ENCODE peak calls at places on chromosome 6, in five cellular contexts. D is aorta, F is thoracic aorta, B is esophagus squamous epithelium, A is NT2/D1. C is an unnamed sample.

GRCh38 chr6:40672118-40672517 is 85.0 kb upstream of the LRFN2 start:
- DNase-seq in D (no peak), F (no peak), B (no peak), A (no peak), C (no peak)

GRCh38 chr6:44304282-44305199 is 8.6 kb downstream of the AARS2 start:
- DNase-seq in D (peak; percentile 75), F (no peak), B (no peak), A (no peak), C (no peak)

GRCh38 chr6:108559884-108560462 is 744 bp upstream of the FOXO3 start:
- DNase-seq in D (peak; percentile 91), F (peak; percentile 43), B (no peak), A (no peak), C (peak; percentile 81)

GRCh38 chr6:74851598-74851997 is 354.3 kb downstream of the COL12A1 start:
- DNase-seq in D (no peak), F (no peak), B (no peak), A (no peak), C (no peak)

GRCh38 chr6:131831886-131832285 is 24.1 kb downstream of the ENPP1 start:
- DNase-seq in D (no peak), F (no peak), B (no peak), A (no peak), C (no peak)

GRCh38 chr6:168354338-168354737 is 34.8 kb upstream of the DACT2 start:
- DNase-seq in D (no peak), F (no peak), B (no peak), A (no peak), C (no peak)

GRCh38 chr6:127976111-127976510 is 75.3 kb upstream of the THEMIS start:
- DNase-seq in D (no peak), F (no peak), B (no peak), A (no peak), C (no peak)

GRCh38 chr6:23213193-23213592 is 643.8 kb downstream of the HDGFL1 start:
- DNase-seq in D (no peak), F (no peak), B (no peak), A (no peak), C (no peak)

GRCh38 chr6:10355115-10355702 is 59.7 kb downstream of the TFAP2A start:
- DNase-seq in D (no peak), F (no peak), B (no peak), A (no peak), C (no peak)

GRCh38 chr6:46626228-46626909 is 26.2 kb downstream of the CYP39A1 start:
- DNase-seq in D (no peak), F (no peak), B (no peak), A (no peak), C (no peak)

GRCh38 chr6:49528571-49528970 is 21.9 kb upstream of the C6orf141 start:
- DNase-seq in D (no peak), F (no peak), B (no peak), A (no peak), C (no peak)

GRCh38 chr6:149454405-149454848 is 30.4 kb downstream of the ZC3H12D start:
- DNase-seq in D (peak; percentile 98), F (peak; percentile 83), B (no peak), A (no peak), C (peak; percentile 97)

GRCh38 chr6:106751501-106752252 is 122.3 kb downstream of the QRSL1 start:
- DNase-seq in D (no peak), F (no peak), B (no peak), A (no peak), C (no peak)

GRCh38 chr6:24283043-24283985 is 74.5 kb downstream of the DCDC2 start:
- DNase-seq in D (no peak), F (no peak), B (no peak), A (peak; percentile 70), C (peak; percentile 59)

GRCh38 chr6:169253341-169253740 is 305 bp downstream of the THBS2 start:
- DNase-seq in D (peak; percentile 81), F (no peak), B (no peak), A (no peak), C (no peak)

GRCh38 chr6:107345398-107345797 is 114.0 kb downstream of the PDSS2 start:
- DNase-seq in D (no peak), F (no peak), B (no peak), A (no peak), C (no peak)

GRCh38 chr6:3230275-3231212 is 3.1 kb upstream of the TUBB2B start:
- DNase-seq in D (no peak), F (no peak), B (no peak), A (no peak), C (no peak)

GRCh38 chr6:144649085-144649484 is 363.9 kb downstream of the UTRN start:
- DNase-seq in D (no peak), F (no peak), B (no peak), A (no peak), C (no peak)

GRCh38 chr6:144647971-144648651 is 363.0 kb downstream of the UTRN start:
- DNase-seq in D (no peak), F (no peak), B (no peak), A (no peak), C (no peak)

GRCh38 chr6:144647406-144647964 is 362.4 kb downstream of the UTRN start:
- DNase-seq in D (no peak), F (no peak), B (no peak), A (no peak), C (no peak)

GRCh38 chr6:144644776-144645175 is 359.6 kb downstream of the UTRN start:
- DNase-seq in D (no peak), F (no peak), B (no peak), A (peak; percentile 32), C (no peak)

DNA sequence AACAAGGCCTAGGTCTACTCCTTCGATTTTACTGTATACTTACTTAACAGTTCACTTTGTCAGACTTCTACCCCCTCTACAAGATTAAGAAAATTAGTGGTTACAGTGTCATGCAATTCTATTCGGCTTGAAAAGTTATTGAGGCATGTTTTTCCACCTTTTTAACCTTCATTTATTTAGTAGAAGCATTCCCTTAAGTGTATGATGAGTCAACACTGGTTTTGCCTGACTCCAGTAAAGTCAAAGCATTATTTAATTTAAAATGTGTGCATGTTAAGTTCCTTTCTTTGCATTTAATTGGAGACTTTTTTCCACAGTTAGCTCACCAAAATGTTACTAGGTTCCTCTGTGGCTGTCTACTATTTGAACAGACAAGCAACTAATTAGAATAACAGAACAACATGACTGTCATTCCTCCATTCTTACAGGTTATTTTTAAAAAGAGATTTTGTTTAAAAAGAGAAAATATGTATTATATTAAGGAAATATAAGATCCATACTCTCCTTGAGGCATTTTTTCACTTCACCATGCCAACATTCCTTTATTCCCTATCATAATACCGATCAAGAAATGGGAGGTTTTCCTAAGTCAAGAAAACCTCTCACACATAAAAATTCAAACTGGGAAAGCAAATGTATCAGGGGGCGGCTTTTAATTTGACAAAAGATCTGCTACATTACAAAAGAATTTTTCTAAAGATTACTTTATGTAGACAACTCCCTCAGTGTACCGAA is 361.1 kb downstream of the UTRN start:
- DNase-seq in D (no peak), F (no peak), B (no peak), A (no peak), C (no peak)
- H3K4me1 ChIP-seq in D (peaks cover 2% of the 10 kb centered on the region), F (no peaks in the 10 kb centered on the region), B (no peaks in the 10 kb centered on the region), A (no peaks in the 10 kb centered on the region), C (peaks cover 7% of the 10 kb centered on the region)

GRCh38 chr6:15358579-15359327 is 112.9 kb downstream of the JARID2 start:
- DNase-seq in D (no peak), F (no peak), B (no peak), A (no peak), C (no peak)

GRCh38 chr6:15360300-15360699 is 114.4 kb downstream of the JARID2 start:
- DNase-seq in D (no peak), F (no peak), B (no peak), A (no peak), C (no peak)

GRCh38 chr6:15357832-15358231 is 112.0 kb downstream of the JARID2 start:
- DNase-seq in D (no peak), F (no peak), B (no peak), A (no peak), C (no peak)

GRCh38 chr6:15362274-15363160 is 116.6 kb downstream of the JARID2 start:
- DNase-seq in D (no peak), F (no peak), B (no peak), A (no peak), C (no peak)

DNA sequence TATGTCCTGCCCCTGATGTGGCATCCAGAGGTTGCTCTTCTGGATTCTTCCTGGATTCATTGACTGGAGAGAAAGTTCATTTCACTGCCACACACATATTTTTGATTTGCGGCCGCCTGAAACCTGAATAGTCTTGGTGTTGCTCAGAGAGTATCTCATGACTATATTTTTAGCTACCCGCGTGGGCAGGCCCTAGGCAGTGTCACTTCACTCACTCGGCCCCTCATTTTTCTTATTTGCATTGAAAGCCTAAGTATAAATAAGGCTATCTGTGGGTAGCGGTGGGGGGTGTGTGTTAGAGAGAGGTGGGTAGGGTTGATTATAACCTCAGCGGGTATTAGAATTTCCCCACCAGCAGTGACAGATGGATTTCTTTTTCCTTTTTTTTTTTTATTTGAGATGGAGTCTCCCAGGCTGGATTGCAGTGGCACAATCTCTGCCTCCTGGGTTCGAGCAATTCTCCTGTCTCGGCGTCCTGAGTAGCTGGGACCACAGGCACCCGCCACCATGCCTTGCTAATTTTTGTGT is 113.5 kb downstream of the JARID2 start:
- DNase-seq in D (no peak), F (no peak), B (no peak), A (no peak), C (no peak)
- H3K4me1 ChIP-seq in D (no peaks in the 10 kb centered on the region), F (peaks cover 4% of the 10 kb centered on the region), B (peaks cover 34% of the 10 kb centered on the region), A (peaks cover 2% of the 10 kb centered on the region), C (peaks cover 14% of the 10 kb centered on the region)

DNA sequence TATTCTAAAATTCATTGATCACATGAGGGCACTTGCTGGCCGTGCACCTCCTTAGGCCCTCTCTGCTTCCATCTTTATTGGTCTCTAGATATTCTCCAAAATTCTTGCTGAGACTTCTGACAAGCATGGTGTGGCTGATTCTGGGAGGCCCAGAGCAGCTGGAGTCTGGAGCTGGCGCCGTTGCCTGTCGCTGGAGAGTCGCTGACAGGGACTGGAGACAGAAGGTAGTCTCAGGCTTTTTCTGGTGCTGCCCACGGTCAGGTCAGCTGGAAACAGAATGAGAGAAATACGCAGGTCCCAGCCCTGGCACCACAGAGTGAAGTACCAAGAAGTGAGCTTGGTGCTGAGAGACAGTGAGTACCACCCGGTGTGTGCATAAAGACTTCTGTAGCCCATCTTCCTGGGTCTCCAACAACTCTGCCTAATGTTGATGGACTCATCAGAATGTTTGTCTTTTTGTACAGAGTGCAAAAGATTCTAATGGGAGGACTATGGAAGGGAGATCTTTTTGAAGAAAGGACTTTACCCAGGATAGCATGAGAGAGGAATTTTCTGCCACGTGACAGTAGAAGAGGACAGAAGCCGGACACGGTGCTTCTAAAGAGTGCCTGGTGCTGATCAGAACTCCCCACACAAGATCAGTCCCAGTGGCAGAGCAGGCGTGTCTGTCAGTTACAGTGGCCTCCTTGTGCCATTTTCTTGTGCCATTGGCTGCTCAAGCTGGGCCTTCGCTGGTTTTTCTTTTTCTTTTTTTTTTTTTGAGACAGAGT is 1.8 kb upstream of the ALDH8A1 start:
- DNase-seq in D (no peak), F (no peak), B (no peak), A (no peak), C (no peak)
- H3K4me1 ChIP-seq in D (no peaks in the 10 kb centered on the region), F (no peaks in the 10 kb centered on the region), B (no peaks in the 10 kb centered on the region), A (no peaks in the 10 kb centered on the region), C (no peaks in the 10 kb centered on the region)

GRCh38 chr6:137867685-137868509 is 838 bp downstream of the TNFAIP3 start:
- DNase-seq in D (no peak), F (no peak), B (no peak), A (no peak), C (peak; percentile 63)
- H3K4me1 ChIP-seq in D (no peaks in the 10 kb centered on the region), F (peaks cover 51% of the 10 kb centered on the region), B (peaks cover 67% of the 10 kb centered on the region), A (peaks cover 3% of the 10 kb centered on the region), C (no peaks in the 10 kb centered on the region)

GRCh38 chr6:63442870-63443269 is 123.1 kb upstream of the LGSN start:
- DNase-seq in D (no peak), F (no peak), B (no peak), A (no peak), C (no peak)
- H3K4me1 ChIP-seq in D (peaks cover 2% of the 10 kb centered on the region), F (peaks cover 3% of the 10 kb centered on the region), B (no peaks in the 10 kb centered on the region), A (no peaks in the 10 kb centered on the region), C (no peaks in the 10 kb centered on the region)